ENCODE peak calls at places on chromosomes 1 and 21, in ten cellular contexts. B is NB4, R is HCT116, C is GM23338, L is progenitor cell of endocrine pancreas, D is lung, Q is neural progenitor cell, J is glutamatergic neuron, T is colonic mucosa, M is transverse colon. F is an unnamed sample.

GRCh38 chr21:45357436-45358260 is 47.3 kb upstream of the COL18A1 start:
- DNase-seq in B (no peak), R (no peak), C (peak), L (no peak), D (no peak), Q (peak), J (no peak), T (no peak), M (peak), F (no peak)

GRCh38 chr1:26994020-26994745 is 691 bp downstream of the TRNP1 start:
- DNase-seq in B (peak), R (no peak), C (peak), L (peak), D (no peak), Q (peak), J (peak), T (no peak), M (no peak), F (no peak)

GRCh38 chr1:193185206-193185605 is 1.2 kb downstream of the B3GALT2 start:
- DNase-seq in B (no peak), R (no peak), C (no peak), L (no peak), D (no peak), Q (no peak), J (no peak), T (no peak), M (no peak), F (no peak)

GRCh38 chr1:154221815-154222081 is 993 bp downstream of the UBAP2L start:
- DNase-seq in B (peak), R (no peak), C (peak), L (no peak), D (no peak), Q (no peak), J (no peak), T (no peak), M (no peak), F (no peak)

GRCh38 chr1:154943649-154944421 is 7.3 kb upstream of the PMVK start:
- DNase-seq in B (peak), R (no peak), C (peak), L (no peak), D (no peak), Q (peak), J (peak), T (peak), M (peak), F (no peak)

GRCh38 chr1:198528376-198528775 is 12.1 kb downstream of the ATP6V1G3 start:
- DNase-seq in B (no peak), R (no peak), C (no peak), L (no peak), D (no peak), Q (no peak), J (no peak), T (no peak), M (no peak), F (no peak)

GRCh38 chr1:160985723-160986122 is 31.1 kb upstream of the ITLN2 start:
- DNase-seq in B (no peak), R (no peak), C (no peak), L (no peak), D (no peak), Q (no peak), J (no peak), T (no peak), M (no peak), F (no peak)

GRCh38 chr1:231613419-231614349 is 12.9 kb upstream of the DISC1 start:
- DNase-seq in B (peak), R (no peak), C (no peak), L (no peak), D (no peak), Q (no peak), J (no peak), T (no peak), M (no peak), F (no peak)

GRCh38 chr1:88867743-88868521 is 23.4 kb downstream of the GTF2B start:
- DNase-seq in B (no peak), R (no peak), C (no peak), L (no peak), D (no peak), Q (no peak), J (no peak), T (no peak), M (no peak), F (no peak)

GRCh38 chr1:22039594-22040347 is 12.7 kb upstream of the CDC42 start:
- DNase-seq in B (peak), R (no peak), C (peak), L (no peak), D (peak), Q (no peak), J (no peak), T (peak), M (peak), F (peak)

GRCh38 chr1:107669996-107670395 is 295.0 kb downstream of the VAV3 start:
- DNase-seq in B (no peak), R (no peak), C (no peak), L (no peak), D (peak), Q (no peak), J (no peak), T (peak), M (peak), F (no peak)

GRCh38 chr1:116448785-116449385 is 75.8 kb downstream of the ATP1A1 start:
- DNase-seq in B (no peak), R (no peak), C (no peak), L (no peak), D (no peak), Q (no peak), J (no peak), T (no peak), M (no peak), F (no peak)

GRCh38 chr1:99781798-99782197 is 15.4 kb upstream of the FRRS1 start:
- DNase-seq in B (no peak), R (no peak), C (no peak), L (no peak), D (no peak), Q (no peak), J (no peak), T (no peak), M (no peak), F (no peak)

GRCh38 chr1:33311706-33312412 is 9.0 kb downstream of the A3GALT2 start:
- DNase-seq in B (no peak), R (no peak), C (no peak), L (no peak), D (no peak), Q (no peak), J (no peak), T (no peak), M (no peak), F (no peak)

GRCh38 chr1:47585141-47585902 is 147.5 kb downstream of the FOXD2 start:
- DNase-seq in B (no peak), R (no peak), C (no peak), L (no peak), D (no peak), Q (no peak), J (no peak), T (peak), M (no peak), F (no peak)

GRCh38 chr1:56330400-56331026 is 248.8 kb downstream of the PLPP3 start:
- DNase-seq in B (peak), R (no peak), C (no peak), L (no peak), D (no peak), Q (no peak), J (no peak), T (no peak), M (no peak), F (no peak)

GRCh38 chr1:85708826-85709222 is 591 bp upstream of the ZNHIT6 start:
- DNase-seq in B (no peak), R (no peak), C (peak), L (no peak), D (no peak), Q (no peak), J (no peak), T (peak), M (peak), F (no peak)

GRCh38 chr1:2602866-2603520 is 16.4 kb downstream of the PRXL2B start:
- DNase-seq in B (no peak), R (no peak), C (no peak), L (no peak), D (no peak), Q (no peak), J (no peak), T (peak), M (no peak), F (peak)

GRCh38 chr1:110390096-110390495 is 730 bp downstream of the SLC16A4 start:
- DNase-seq in B (no peak), R (no peak), C (peak), L (no peak), D (peak), Q (peak), J (no peak), T (peak), M (peak), F (no peak)

GRCh38 chr21:42555756-42556438 is 42.2 kb downstream of the SLC37A1 start:
- DNase-seq in B (no peak), R (no peak), C (no peak), L (no peak), D (no peak), Q (no peak), J (peak), T (no peak), M (peak), F (no peak)

GRCh38 chr21:46569071-46569470 is 35.8 kb downstream of the S100B start:
- DNase-seq in B (no peak), R (no peak), C (no peak), L (no peak), D (no peak), Q (no peak), J (no peak), T (no peak), M (no peak), F (no peak)

GRCh38 chr1:50368179-50369007 is 54.9 kb downstream of the DMRTA2 start:
- DNase-seq in B (peak), R (peak), C (peak), L (peak), D (peak), Q (peak), J (peak), T (peak), M (peak), F (peak)

GRCh38 chr1:194289569-194290266 is 1103.3 kb upstream of the B3GALT2 start:
- DNase-seq in B (no peak), R (no peak), C (peak), L (no peak), D (no peak), Q (no peak), J (no peak), T (peak), M (peak), F (no peak)

GRCh38 chr1:205304046-205304694 is 17.4 kb downstream of the NUAK2 start:
- DNase-seq in B (no peak), R (no peak), C (no peak), L (no peak), D (no peak), Q (no peak), J (no peak), T (no peak), M (no peak), F (no peak)

GRCh38 chr1:205300149-205300548 is 21.4 kb downstream of the NUAK2 start:
- DNase-seq in B (no peak), R (no peak), C (no peak), L (no peak), D (no peak), Q (no peak), J (no peak), T (no peak), M (no peak), F (no peak)

GRCh38 chr1:205301220-205301821 is 20.2 kb downstream of the NUAK2 start:
- DNase-seq in B (no peak), R (no peak), C (peak), L (peak), D (peak), Q (peak), J (peak), T (no peak), M (peak), F (no peak)

GRCh38 chr1:205303247-205303888 is 18.2 kb downstream of the NUAK2 start:
- DNase-seq in B (no peak), R (no peak), C (no peak), L (no peak), D (no peak), Q (no peak), J (no peak), T (no peak), M (no peak), F (no peak)

DNA sequence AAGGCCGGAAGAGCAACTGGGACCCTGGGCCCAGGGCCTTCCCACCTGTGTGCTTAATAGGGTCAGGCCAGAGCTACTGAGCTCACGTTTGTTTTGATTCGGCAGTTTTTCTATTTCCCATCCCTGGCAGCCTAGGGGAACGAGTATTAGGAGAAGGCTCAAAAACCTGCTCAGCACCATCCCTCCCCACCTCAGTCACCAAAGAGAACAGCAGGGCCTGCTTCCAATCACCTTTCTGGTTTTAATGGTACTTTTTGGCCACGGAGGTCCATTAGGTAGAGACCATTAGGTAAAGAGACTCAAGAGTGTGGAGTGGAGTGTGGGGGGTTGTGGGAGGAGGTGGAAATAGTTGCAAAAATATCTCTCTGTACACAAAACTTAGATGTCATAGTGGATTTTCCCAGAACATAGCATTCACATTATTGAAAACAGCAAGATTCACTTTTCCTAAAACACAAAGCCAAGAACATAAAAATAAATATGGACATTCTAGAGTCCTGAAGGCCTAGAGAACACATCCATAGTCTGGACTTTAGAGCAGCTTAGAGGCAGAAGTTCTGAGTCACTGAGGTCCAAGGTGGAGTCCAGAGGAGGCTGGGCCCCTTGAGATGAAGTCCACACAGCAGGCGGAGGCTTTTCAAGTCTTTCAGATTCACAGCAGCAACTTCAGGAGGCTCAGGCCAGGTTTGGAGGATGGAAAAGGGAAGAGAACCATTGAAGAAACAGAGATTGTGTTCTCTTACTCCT is 19.5 kb downstream of the NUAK2 start:
- DNase-seq in B (no peak), R (no peak), C (no peak), L (no peak), D (no peak), Q (no peak), J (no peak), T (no peak), M (no peak), F (no peak)
- TF ChIP-seq CTCF in B (no peak), R (no peak), C (no peak), L (no peak), D (no peak), Q (no peak), J (no peak), T (no peak), M (no peak), F (no peak)

GRCh38 chr21:23160914-23161313 is 2162.7 kb downstream of the NCAM2 start:
- DNase-seq in B (no peak), R (no peak), C (no peak), L (no peak), D (no peak), Q (no peak), J (no peak), T (no peak), M (no peak), F (no peak)
- TF ChIP-seq CTCF in B (peak), R (no peak), C (peak), L (peak), D (no peak), Q (peak), J (no peak), T (no peak), M (no peak), F (no peak)

GRCh38 chr1:80158266-80158665 is 1151.7 kb upstream of the ADGRL4 start:
- DNase-seq in B (no peak), R (no peak), C (no peak), L (no peak), D (no peak), Q (no peak), J (no peak), T (no peak), M (no peak), F (no peak)

GRCh38 chr1:80153762-80154555 is 1147.4 kb upstream of the ADGRL4 start:
- DNase-seq in B (peak), R (no peak), C (peak), L (no peak), D (no peak), Q (no peak), J (no peak), T (no peak), M (no peak), F (no peak)

GRCh38 chr1:80158771-80159170 is 1152.2 kb upstream of the ADGRL4 start:
- DNase-seq in B (no peak), R (no peak), C (no peak), L (no peak), D (no peak), Q (no peak), J (no peak), T (no peak), M (no peak), F (no peak)

DNA sequence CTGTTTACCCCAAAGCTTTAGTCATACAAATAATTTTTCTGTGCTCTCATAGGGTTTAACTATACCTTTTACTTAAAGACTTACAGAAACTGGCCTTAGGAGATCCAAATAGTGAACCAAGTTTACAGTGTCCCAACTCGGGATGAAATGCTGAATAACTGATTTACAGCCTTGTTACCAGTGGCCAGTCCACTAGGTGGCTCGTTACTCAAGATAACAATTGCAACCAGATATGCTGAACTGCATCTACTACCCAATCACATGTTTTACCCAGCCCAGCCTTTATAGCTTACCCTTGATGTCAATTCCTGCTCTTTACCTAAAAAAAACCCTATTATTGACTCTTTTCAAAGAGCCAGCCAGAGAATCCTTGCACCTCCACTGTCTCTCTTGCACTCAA is 1148.8 kb upstream of the ADGRL4 start:
- DNase-seq in B (peak), R (peak), C (peak), L (no peak), D (no peak), Q (peak), J (no peak), T (no peak), M (no peak), F (no peak)
- TF ChIP-seq CTCF in B (no peak), R (no peak), C (peak), L (peak), D (no peak), Q (peak), J (peak), T (no peak), M (no peak), F (no peak)

GRCh38 chr1:172496678-172497077 is 36.3 kb upstream of the SUCO start:
- DNase-seq in B (no peak), R (no peak), C (no peak), L (no peak), D (no peak), Q (no peak), J (no peak), T (no peak), M (no peak), F (no peak)

GRCh38 chr1:172487550-172487949 is 43.7 kb upstream of the PIGC start:
- DNase-seq in B (no peak), R (no peak), C (no peak), L (no peak), D (no peak), Q (peak), J (no peak), T (no peak), M (no peak), F (no peak)

GRCh38 chr1:172489847-172490246 is 43.1 kb upstream of the SUCO start:
- DNase-seq in B (no peak), R (no peak), C (no peak), L (no peak), D (no peak), Q (no peak), J (no peak), T (no peak), M (no peak), F (no peak)

GRCh38 chr1:172497230-172497629 is 35.7 kb upstream of the SUCO start:
- DNase-seq in B (no peak), R (no peak), C (peak), L (no peak), D (no peak), Q (peak), J (peak), T (no peak), M (no peak), F (no peak)

DNA sequence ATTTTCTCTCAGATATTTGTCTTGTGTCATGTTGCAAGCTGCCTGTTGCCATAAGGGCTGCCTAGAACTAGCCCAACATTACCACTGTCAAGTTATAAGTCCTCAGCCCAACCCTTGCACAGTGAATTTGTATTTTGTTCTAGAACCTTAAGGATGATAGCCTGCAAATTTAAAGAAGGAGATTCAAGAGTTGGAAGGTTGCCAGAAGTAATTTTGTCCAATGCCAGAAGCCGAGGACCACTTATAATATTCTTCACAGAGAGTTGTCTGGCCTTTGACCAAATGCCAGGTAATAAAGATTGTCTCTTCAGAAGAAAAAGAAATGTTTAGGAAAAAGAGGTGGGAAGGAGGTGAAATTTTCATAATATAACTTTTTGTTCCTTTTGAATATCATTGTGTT is 40.5 kb upstream of the SUCO start:
- DNase-seq in B (no peak), R (no peak), C (no peak), L (no peak), D (no peak), Q (no peak), J (no peak), T (no peak), M (no peak), F (no peak)
- TF ChIP-seq CTCF in B (no peak), R (no peak), C (no peak), L (no peak), D (no peak), Q (no peak), J (no peak), T (no peak), M (no peak), F (no peak)

GRCh38 chr1:64553285-64553684 is 83.4 kb downstream of the CACHD1 start:
- DNase-seq in B (peak), R (no peak), C (no peak), L (no peak), D (no peak), Q (no peak), J (no peak), T (no peak), M (no peak), F (no peak)
- TF ChIP-seq CTCF in B (no peak), R (peak), C (no peak), L (no peak), D (no peak), Q (no peak), J (no peak), T (no peak), M (no peak), F (no peak)

GRCh38 chr1:157360021-157360390 is 192.3 kb downstream of the FCRL5 start:
- DNase-seq in B (no peak), R (no peak), C (no peak), L (no peak), D (no peak), Q (no peak), J (no peak), T (no peak), M (no peak), F (no peak)

GRCh38 chr1:157364612-157365011 is 187.7 kb downstream of the FCRL5 start:
- DNase-seq in B (no peak), R (no peak), C (no peak), L (no peak), D (no peak), Q (no peak), J (no peak), T (no peak), M (no peak), F (no peak)

GRCh38 chr1:157367870-157368269 is 184.4 kb downstream of the FCRL5 start:
- DNase-seq in B (no peak), R (no peak), C (no peak), L (no peak), D (no peak), Q (no peak), J (no peak), T (no peak), M (no peak), F (no peak)

GRCh38 chr1:157367091-157367739 is 185.1 kb downstream of the FCRL5 start:
- DNase-seq in B (no peak), R (no peak), C (no peak), L (no peak), D (no peak), Q (no peak), J (no peak), T (no peak), M (no peak), F (no peak)

DNA sequence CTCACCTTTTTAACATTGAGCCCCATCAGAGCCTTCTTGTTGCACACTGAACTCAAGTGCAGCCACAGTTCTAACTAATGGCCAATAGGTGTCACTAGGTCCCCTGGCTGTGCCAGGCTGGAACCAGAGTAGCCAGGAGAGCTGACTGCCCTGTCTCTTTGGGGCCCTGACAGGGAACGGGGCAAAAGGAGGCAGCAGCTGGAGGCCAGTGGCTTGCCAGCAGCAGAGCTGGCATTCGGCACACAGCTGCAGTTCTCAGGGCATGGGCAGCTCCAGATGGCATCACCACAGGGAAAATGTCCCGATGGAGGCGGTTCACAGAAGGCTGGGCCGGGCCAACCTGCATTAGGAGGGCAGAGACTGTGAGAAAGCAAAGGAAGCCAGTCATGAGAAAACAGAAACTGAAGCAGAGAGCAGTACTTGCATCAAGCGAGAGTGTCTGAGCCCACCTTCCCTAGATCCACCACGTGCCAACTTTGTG is 188.6 kb downstream of the FCRL5 start:
- DNase-seq in B (peak), R (peak), C (peak), L (no peak), D (no peak), Q (peak), J (peak), T (peak), M (peak), F (no peak)
- TF ChIP-seq CTCF in B (peak), R (peak), C (peak), L (peak), D (peak), Q (peak), J (peak), T (peak), M (peak), F (peak)

F was measured in natural killer cell.